ENCODE peak calls at places on chromosomes 2 and 18, in nine cellular contexts. K, V, J, Q, E, Y, F, H and P are unnamed samples.

GRCh38 chr2:86556508-86556907 is 6.7 kb downstream of the CHMP3 start:
- DNase-seq in Y (no peak), E (no peak), Q (no peak), K (no peak), H (no peak), J (no peak), F (no peak), V (no peak), P (no peak)

GRCh38 chr2:72980535-72981217 is 63.4 kb downstream of the EMX1 start:
- DNase-seq in V (no peak), F (no peak), J (no peak), Q (no peak), Y (no peak), E (no peak), K (no peak), H (peak), P (no peak)

GRCh38 chr2:128444044-128444771 is 125.5 kb upstream of the HS6ST1 start:
- DNase-seq in E (no peak), J (no peak), Q (no peak), F (peak), V (peak), Y (no peak), H (no peak), K (no peak), P (no peak)

GRCh38 chr18:58054041-58054733 is 10.2 kb downstream of the NEDD4L start:
- DNase-seq in V (peak), H (peak), F (no peak), K (no peak), Y (peak), E (no peak), J (no peak), Q (peak), P (no peak)

GRCh38 chr18:10518595-10519273 is 7.1 kb upstream of the NAPG start:
- DNase-seq in E (peak), J (peak), Y (no peak), Q (no peak), V (peak), H (peak), F (no peak), K (peak), P (no peak)

GRCh38 chr2:224836263-224836662 is 120.1 kb upstream of the CCDC195 start:
- DNase-seq in F (no peak), V (no peak), Y (no peak), J (no peak), Q (no peak), E (no peak), H (no peak), K (no peak), P (no peak)

GRCh38 chr2:128446049-128446811 is 127.6 kb upstream of the HS6ST1 start:
- DNase-seq in V (peak), Q (no peak), K (no peak), J (no peak), F (no peak), H (no peak), E (no peak), Y (no peak), P (no peak)

GRCh38 chr2:10835052-10835970 is 22.7 kb upstream of the PDIA6 start:
- DNase-seq in K (peak), Y (peak), F (peak), E (peak), J (peak), V (no peak), Q (peak), H (peak), P (peak)

GRCh38 chr18:72544092-72544886 is at the start of gene CBLN2:
- DNase-seq in Q (peak), J (peak), Y (peak), H (peak), E (no peak), F (no peak), K (no peak), V (no peak), P (peak)

GRCh38 chr2:121078869-121079268 is 206.1 kb downstream of the TFCP2L1 start:
- DNase-seq in E (no peak), Y (no peak), V (no peak), F (no peak), H (no peak), K (no peak), Q (no peak), J (no peak), P (no peak)

GRCh38 chr2:236823976-236824375 is 254.4 kb downstream of the ACKR3 start:
- DNase-seq in K (no peak), J (no peak), Y (no peak), F (no peak), E (no peak), V (peak), Q (no peak), H (no peak), P (no peak)

GRCh38 chr2:236731767-236732580 is 162.3 kb downstream of the ACKR3 start:
- DNase-seq in Y (no peak), Q (no peak), V (peak), F (no peak), K (peak), H (no peak), J (no peak), E (peak), P (no peak)

GRCh38 chr2:97957432-97958183 is 38.1 kb downstream of the TMEM131 start:
- DNase-seq in K (no peak), E (no peak), F (no peak), H (no peak), V (no peak), J (no peak), Y (no peak), Q (no peak), P (no peak)

GRCh38 chr18:56853961-56854360 is 202.8 kb downstream of the WDR7 start:
- DNase-seq in F (no peak), K (no peak), J (no peak), E (no peak), V (no peak), H (no peak), Q (no peak), Y (no peak), P (no peak)

GRCh38 chr2:29066989-29067605 is 7.2 kb downstream of the PCARE start:
- DNase-seq in E (no peak), V (peak), Y (no peak), F (no peak), Q (no peak), J (no peak), K (no peak), H (peak), P (no peak)

GRCh38 chr2:224165901-224166319 is 126.8 kb upstream of the SERPINE2 start:
- DNase-seq in Y (no peak), K (no peak), V (no peak), J (no peak), F (no peak), Q (no peak), E (no peak), H (no peak), P (no peak)

GRCh38 chr2:60484080-60484737 is 69.2 kb downstream of the BCL11A start:
- DNase-seq in E (no peak), J (no peak), H (no peak), K (no peak), Q (no peak), V (no peak), Y (no peak), F (no peak), P (peak)

GRCh38 chr2:97728091-97728596 is 14.8 kb downstream of the ZAP70 start:
- DNase-seq in F (no peak), Q (peak), H (no peak), E (peak), K (no peak), Y (peak), J (no peak), V (no peak), P (no peak)

GRCh38 chr2:203399031-203399430 is 70.8 kb downstream of the ABI2 start:
- DNase-seq in V (no peak), Q (no peak), F (no peak), E (no peak), K (no peak), J (no peak), Y (no peak), H (no peak), P (no peak)

GRCh38 chr2:161123531-161124030 is 36.6 kb upstream of the TANK start:
- DNase-seq in F (no peak), K (no peak), E (no peak), Y (peak), V (no peak), J (no peak), H (no peak), Q (no peak), P (no peak)

GRCh38 chr2:176001281-176001902 is 675 bp downstream of the LNPK start:
- DNase-seq in F (no peak), Y (peak), J (peak), E (peak), Q (peak), V (peak), H (peak), K (peak), P (peak)

GRCh38 chr2:158512323-158512722 is 55.6 kb downstream of the PKP4 start:
- DNase-seq in H (no peak), K (no peak), Q (no peak), V (no peak), E (no peak), Y (no peak), J (no peak), F (no peak), P (no peak)

GRCh38 chr2:53593891-53594585 is 173.6 kb upstream of the CHAC2 start:
- DNase-seq in Y (no peak), H (no peak), K (no peak), J (no peak), V (no peak), E (no peak), F (no peak), Q (no peak), P (no peak)

GRCh38 chr18:13642440-13642827 is 83.9 kb downstream of the FAM210A start:
- DNase-seq in Q (no peak), Y (no peak), F (no peak), K (no peak), E (no peak), V (peak), H (no peak), J (no peak), P (no peak)

GRCh38 chr2:75632091-75632704 is 14.4 kb upstream of the MRPL19 start:
- DNase-seq in V (no peak), F (no peak), Y (no peak), K (no peak), Q (no peak), E (no peak), H (no peak), J (no peak), P (no peak)

GRCh38 chr2:45168731-45169338 is 159.6 kb upstream of the SIX2 start:
- DNase-seq in K (no peak), E (no peak), Y (peak), V (no peak), J (peak), Q (no peak), F (no peak), H (no peak), P (no peak)

GRCh38 chr18:58239879-58240278 is 195.9 kb downstream of the NEDD4L start:
- DNase-seq in V (no peak), K (no peak), Y (no peak), E (no peak), F (no peak), J (no peak), Q (no peak), H (no peak), P (no peak)

GRCh38 chr2:152176113-152176714 is 651 bp upstream of the STAM2 start:
- DNase-seq in Q (no peak), Y (no peak), H (no peak), J (no peak), F (no peak), E (no peak), K (no peak), V (no peak), P (peak)
- TF ChIP-seq CTCF in Q (no peak), Y (no peak), H (no peak), J (no peak), F (peak), E (no peak), K (no peak), V (no peak), P (no peak)

GRCh38 chr2:172428841-172429173 is 1.4 kb downstream of the ITGA6 start:
- DNase-seq in Q (no peak), F (no peak), V (no peak), K (no peak), E (no peak), Y (no peak), J (no peak), H (no peak), P (no peak)

GRCh38 chr2:172427990-172428840 is 829 bp downstream of the ITGA6 start:
- DNase-seq in Q (peak), K (peak), Y (peak), H (peak), E (peak), J (peak), V (no peak), F (peak), P (peak)

GRCh38 chr2:172430027-172430426 is 2.6 kb downstream of the ITGA6 start:
- DNase-seq in Y (no peak), V (no peak), H (no peak), Q (no peak), E (no peak), J (no peak), F (no peak), K (no peak), P (no peak)

GRCh38 chr2:172430671-172431070 is 3.3 kb downstream of the ITGA6 start:
- DNase-seq in K (no peak), J (no peak), Y (no peak), F (no peak), V (no peak), H (no peak), Q (no peak), E (no peak), P (no peak)

DNA sequence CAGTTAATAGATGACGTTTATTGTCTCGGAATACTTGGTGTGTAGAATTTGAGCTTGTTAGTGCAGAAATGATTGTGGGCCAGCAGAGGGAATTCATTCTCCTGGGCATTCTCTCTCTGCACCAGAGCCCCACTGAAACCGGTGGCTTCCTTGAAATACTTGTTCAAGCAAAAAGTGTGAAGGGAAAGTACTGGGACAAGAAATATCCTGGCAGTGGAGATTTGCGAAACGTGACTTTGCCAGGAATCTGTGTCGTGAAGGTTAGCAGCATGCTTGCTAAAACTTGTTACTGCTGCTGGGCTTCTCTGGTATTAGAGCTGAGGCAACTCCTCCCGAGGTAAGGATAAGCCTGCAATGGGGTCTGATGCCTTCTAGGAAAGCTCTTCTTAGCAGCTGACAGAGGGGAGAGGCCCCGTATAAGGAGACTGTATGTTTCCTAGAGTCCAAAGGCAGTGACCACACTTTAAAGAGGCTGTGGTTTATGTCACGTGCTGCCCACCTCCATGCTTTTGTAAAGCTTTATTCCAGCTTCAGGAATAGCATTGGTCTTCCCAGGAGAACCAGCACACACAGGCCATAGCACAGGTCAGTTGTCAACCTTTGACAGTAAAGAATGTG is 2.1 kb downstream of the ITGA6 start:
- DNase-seq in K (no peak), Y (peak), Q (no peak), F (no peak), V (no peak), E (no peak), J (no peak), H (no peak), P (no peak)
- TF ChIP-seq CTCF in K (no peak), Y (no peak), Q (no peak), F (no peak), V (no peak), E (peak), J (peak), H (no peak), P (no peak)

GRCh38 chr2:206873426-206873825 is 65.9 kb upstream of the CPO start:
- DNase-seq in J (no peak), F (no peak), Q (no peak), K (no peak), Y (no peak), V (no peak), H (no peak), E (no peak), P (no peak)
- TF ChIP-seq CTCF in J (no peak), F (no peak), Q (no peak), K (no peak), Y (no peak), V (no peak), H (no peak), E (no peak), P (no peak)

DNA sequence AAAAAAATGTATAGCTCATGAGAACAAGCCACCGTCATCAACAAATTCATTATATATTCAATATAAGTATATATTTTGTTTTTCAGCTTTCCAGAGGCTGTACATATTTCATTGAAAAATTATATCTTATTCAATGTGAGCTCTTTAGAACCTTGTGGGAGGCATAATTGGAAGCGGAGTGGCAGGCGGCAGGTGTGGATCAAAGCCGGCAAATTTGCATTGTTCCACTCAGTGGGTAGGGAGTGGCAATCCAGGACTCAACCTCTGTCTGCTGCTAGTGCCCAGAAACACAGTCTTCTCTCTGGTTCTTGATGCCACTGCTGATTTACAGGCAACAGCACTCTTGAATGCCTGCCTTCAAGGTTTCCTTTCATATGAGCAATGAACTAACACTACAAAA is 46.9 kb downstream of the GCA start:
- DNase-seq in F (no peak), Q (no peak), Y (no peak), V (no peak), J (no peak), K (no peak), E (no peak), H (no peak), P (no peak)
- TF ChIP-seq CTCF in F (no peak), Q (no peak), Y (no peak), V (no peak), J (peak), K (no peak), E (no peak), H (no peak), P (no peak)

DNA sequence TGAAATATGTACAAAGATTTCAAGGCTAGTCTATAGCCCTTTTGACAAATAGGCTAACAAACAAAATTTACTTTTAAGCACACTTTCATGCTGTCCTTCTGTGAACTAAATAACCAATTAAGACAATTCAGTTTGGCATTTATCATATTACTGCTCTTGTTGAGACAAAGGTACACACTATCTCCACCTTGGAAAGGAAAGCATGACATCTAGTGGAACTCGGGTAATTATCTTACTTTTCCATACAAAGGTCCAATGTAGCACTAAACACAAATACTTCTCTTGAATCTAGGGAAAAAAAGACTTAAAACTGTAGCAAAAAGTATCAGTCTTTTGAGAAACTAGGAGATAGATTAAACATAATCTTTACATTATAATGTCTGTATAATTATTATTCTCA is 125.0 kb upstream of the CD226 start:
- DNase-seq in F (no peak), K (no peak), Y (no peak), J (no peak), V (no peak), E (no peak), Q (no peak), H (no peak), P (peak)
- TF ChIP-seq CTCF in F (peak), K (no peak), Y (no peak), J (no peak), V (no peak), E (peak), Q (no peak), H (peak), P (no peak)

GRCh38 chr2:31033032-31033431 is 105.2 kb downstream of the GALNT14 start:
- DNase-seq in V (peak), J (no peak), F (no peak), K (no peak), E (no peak), Y (no peak), Q (no peak), H (no peak), P (no peak)
- TF ChIP-seq CTCF in V (no peak), J (no peak), F (no peak), K (no peak), E (peak), Y (no peak), Q (no peak), H (no peak), P (no peak)

GRCh38 chr2:180246281-180246680 is 239.2 kb upstream of the CWC22 start:
- DNase-seq in E (no peak), K (no peak), H (no peak), V (no peak), Q (no peak), Y (no peak), F (no peak), J (no peak), P (no peak)

GRCh38 chr2:180238729-180239128 is 231.6 kb upstream of the CWC22 start:
- DNase-seq in V (no peak), F (no peak), J (no peak), E (no peak), Q (no peak), K (no peak), H (no peak), Y (no peak), P (no peak)

DNA sequence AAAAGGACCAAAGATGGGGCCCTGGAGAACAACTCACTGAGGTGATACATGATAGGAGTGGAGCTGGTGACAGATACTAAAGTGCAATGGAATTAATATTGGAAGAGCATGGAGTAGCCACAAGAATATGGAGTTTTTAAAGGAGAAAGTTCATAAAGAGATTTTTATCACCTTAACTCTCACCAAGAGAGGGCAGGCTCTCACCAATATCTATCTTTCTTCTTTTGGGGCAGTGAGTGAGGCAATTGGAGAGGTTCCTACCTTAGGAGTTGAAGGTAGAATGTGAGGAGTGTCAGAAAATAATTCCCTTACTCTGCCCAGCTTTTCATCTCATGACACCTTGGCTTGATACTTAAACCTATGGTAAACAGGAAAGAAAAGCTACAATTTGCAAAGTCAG is 233.7 kb upstream of the CWC22 start:
- DNase-seq in K (no peak), H (no peak), Y (peak), Q (no peak), E (no peak), V (no peak), J (no peak), F (no peak), P (no peak)
- TF ChIP-seq CTCF in K (peak), H (no peak), Y (peak), Q (no peak), E (no peak), V (no peak), J (no peak), F (no peak), P (no peak)

GRCh38 chr18:50044402-50044801 is 150.5 kb downstream of the MYO5B start:
- DNase-seq in H (no peak), E (no peak), J (no peak), V (no peak), K (no peak), Q (no peak), Y (peak), F (no peak), P (no peak)
- TF ChIP-seq CTCF in H (no peak), E (no peak), J (peak), V (no peak), K (no peak), Q (no peak), Y (no peak), F (no peak), P (no peak)